ENCODE peak calls at places on chromosome 18, in seven cellular contexts. W is cardiac muscle cell; K is glutamatergic neuron; L is HFF-Myc; T is fibroblast of the conjunctiva; B is CD4-positive, alpha-beta T cell; Y is amygdala. A is an unnamed sample.

GRCh38 chr18:55287935-55288868 is 299.8 kb downstream of the TCF4 start:
- DNase-seq in T (no peak), W (no peak), L (no peak), Y (no peak), B (no peak), K (no peak), A (no peak)

GRCh38 chr18:9737814-9738160 is 29.7 kb downstream of the RAB31 start:
- DNase-seq in Y (peak), W (no peak), B (no peak), T (no peak), L (no peak), K (peak), A (peak)

GRCh38 chr18:58195278-58195721 is 151.3 kb downstream of the NEDD4L start:
- DNase-seq in W (no peak), K (no peak), T (no peak), Y (peak), B (no peak), L (no peak), A (no peak)

GRCh38 chr18:74451148-74451547 is 6.0 kb downstream of the DIPK1C start:
- DNase-seq in Y (no peak), T (no peak), K (no peak), B (no peak), W (no peak), L (no peak), A (no peak)

GRCh38 chr18:21064347-21064746 is 47.3 kb downstream of the ROCK1 start:
- DNase-seq in L (no peak), K (no peak), B (no peak), W (peak), Y (no peak), T (no peak), A (no peak)

GRCh38 chr18:11310476-11311086 is 161.2 kb upstream of the PIEZO2 start:
- DNase-seq in K (peak), W (peak), L (peak), B (no peak), T (peak), Y (no peak), A (peak)

GRCh38 chr18:37403100-37403781 is 162.4 kb downstream of the CELF4 start:
- DNase-seq in K (peak), B (no peak), T (peak), Y (no peak), W (peak), L (peak), A (peak)

GRCh38 chr18:68438983-68439382 is 275.9 kb downstream of the TMX3 start:
- DNase-seq in Y (no peak), K (no peak), W (peak), B (no peak), L (no peak), T (peak), A (no peak)

GRCh38 chr18:48715651-48716354 is 177.0 kb downstream of the CTIF start:
- DNase-seq in W (peak), L (no peak), T (no peak), B (no peak), K (no peak), Y (no peak), A (no peak)

GRCh38 chr18:30450927-30451326 is 591.6 kb downstream of the DSC3 start:
- DNase-seq in L (no peak), Y (no peak), K (no peak), W (no peak), T (no peak), B (no peak), A (no peak)

GRCh38 chr18:58942486-58942885 is 77.8 kb downstream of the ZNF532 start:
- DNase-seq in L (no peak), Y (no peak), K (no peak), T (no peak), W (no peak), B (no peak), A (no peak)

GRCh38 chr18:59268722-59269562 is 4.3 kb downstream of the RAX start:
- DNase-seq in L (no peak), Y (no peak), B (no peak), W (peak), T (no peak), K (peak), A (peak)

GRCh38 chr18:44325903-44326650 is 354.6 kb upstream of the SETBP1 start:
- DNase-seq in B (no peak), L (peak), T (peak), K (peak), Y (peak), W (peak), A (peak)

GRCh38 chr18:159037-159652 is 788 bp downstream of the USP14 start:
- DNase-seq in Y (no peak), B (no peak), K (no peak), W (peak), L (no peak), T (no peak), A (no peak)

GRCh38 chr18:46915800-46916550 is 1.3 kb downstream of the PIAS2 start:
- DNase-seq in L (no peak), T (no peak), W (no peak), B (no peak), K (no peak), Y (no peak), A (no peak)

GRCh38 chr18:11654736-11655604 is 34.1 kb upstream of the GNAL start:
- DNase-seq in K (peak), B (no peak), T (peak), W (peak), L (no peak), Y (peak), A (no peak)